ENCODE peak calls at places on chromosomes 7 and 10, in nine cellular contexts. O, G, X, Y, U, H, K, D and Z are unnamed samples.

GRCh38 chr10:100186813-100187212 is 984 bp upstream of the ERLIN1 start:
- DNase-seq in H (no peak), U (no peak), K (peak; percentile 46), G (peak; percentile 43), O (no peak), D (no peak), X (no peak), Y (no peak), Z (no peak)

GRCh38 chr10:100340948-100341847 is 5.8 kb upstream of the SCD start:
- DNase-seq in G (no peak), O (no peak), Y (no peak), H (peak; percentile 80), U (no peak), X (peak; percentile 95), D (no peak), K (no peak), Z (no peak)

GRCh38 chr10:70786799-70787415 is 1.7 kb upstream of the TBATA start:
- DNase-seq in X (no peak), O (no peak), H (no peak), U (no peak), G (peak; percentile 14), Y (no peak), K (peak; percentile 39), D (no peak), Z (no peak)

GRCh38 chr7:157612009-157612663 is 275.3 kb downstream of the DNAJB6 start:
- DNase-seq in H (no peak), Y (no peak), G (no peak), U (no peak), O (no peak), K (no peak), X (no peak), D (no peak), Z (no peak)

GRCh38 chr10:99341860-99342517 is 12.8 kb downstream of the CNNM1 start:
- DNase-seq in H (no peak), O (no peak), D (no peak), Y (no peak), K (no peak), X (peak; percentile 63), G (no peak), U (no peak), Z (peak; percentile 68)

GRCh38 chr10:104300002-104300735 is 31.2 kb downstream of the GSTO2 start:
- DNase-seq in H (no peak), Y (no peak), X (no peak), D (no peak), U (no peak), G (no peak), O (no peak), K (no peak), Z (no peak)

GRCh38 chr7:36962367-36962766 is 238.1 kb upstream of the AOAH start:
- DNase-seq in Y (no peak), O (no peak), G (no peak), D (no peak), X (no peak), K (no peak), H (no peak), U (no peak), Z (no peak)

GRCh38 chr10:17035446-17035845 is 94.2 kb downstream of the CUBN start:
- DNase-seq in D (no peak), X (no peak), G (no peak), K (no peak), H (no peak), U (no peak), Y (no peak), O (no peak), Z (no peak)

GRCh38 chr7:90383879-90384278 is 19.4 kb upstream of the CLDN12 start:
- DNase-seq in H (no peak), U (no peak), D (no peak), X (no peak), K (no peak), Y (no peak), G (no peak), O (no peak), Z (no peak)

GRCh38 chr7:142533920-142534319 is 215.4 kb upstream of the PRSS1 start:
- DNase-seq in G (no peak), X (no peak), K (no peak), H (no peak), O (no peak), U (no peak), Y (no peak), D (no peak), Z (no peak)

GRCh38 chr10:28181478-28182096 is 121.3 kb downstream of the MPP7 start:
- DNase-seq in O (no peak), X (no peak), G (no peak), Y (no peak), D (no peak), H (no peak), K (no peak), U (no peak), Z (no peak)

GRCh38 chr7:155361947-155362346 is 64.3 kb downstream of the INSIG1 start:
- DNase-seq in Y (no peak), X (no peak), K (no peak), G (no peak), D (peak; percentile 35), H (no peak), U (no peak), O (no peak), Z (no peak)

GRCh38 chr10:45575966-45576597 is 96.5 kb downstream of the ZFAND4 start:
- DNase-seq in D (no peak), G (no peak), U (no peak), K (no peak), O (no peak), X (no peak), Y (no peak), H (no peak), Z (no peak)

GRCh38 chr7:148893071-148893470 is 9.0 kb upstream of the EZH2 start:
- DNase-seq in G (no peak), O (no peak), U (no peak), Y (no peak), D (no peak), X (no peak), K (no peak), H (no peak), Z (no peak)

GRCh38 chr7:1108264-1108920 is 20.5 kb downstream of the GPER1 start:
- DNase-seq in O (no peak), K (no peak), D (no peak), H (no peak), X (no peak), Y (no peak), G (no peak), U (no peak), Z (no peak)

GRCh38 chr7:149626972-149627371 is 129.4 kb upstream of the ZNF746 start:
- DNase-seq in X (no peak), H (no peak), U (no peak), D (no peak), O (no peak), G (no peak), Y (no peak), K (no peak), Z (peak; percentile 23)

GRCh38 chr10:83371696-83372490 is 767.4 kb upstream of the GHITM start:
- DNase-seq in K (no peak), U (no peak), H (no peak), X (no peak), Y (no peak), O (no peak), G (no peak), D (no peak), Z (no peak)

GRCh38 chr7:147249956-147250355 is 1133.4 kb downstream of the CNTNAP2 start:
- DNase-seq in H (no peak), X (no peak), G (no peak), U (no peak), O (no peak), K (no peak), D (no peak), Y (no peak), Z (no peak)

GRCh38 chr7:64098-64521 is 128.3 kb upstream of the FAM20C start:
- DNase-seq in G (peak; percentile 50), O (no peak), U (no peak), D (no peak), Y (no peak), K (peak; percentile 51), H (peak; percentile 37), X (peak; percentile 86), Z (peak; percentile 60)

GRCh38 chr7:65971021-65971420 is 11.0 kb downstream of the GUSB start:
- DNase-seq in H (no peak), O (no peak), D (peak; percentile 57), K (no peak), U (no peak), X (no peak), G (no peak), Y (no peak), Z (no peak)

GRCh38 chr7:99083068-99083651 is 60.7 kb downstream of the SMURF1 start:
- DNase-seq in K (no peak), U (no peak), X (no peak), O (no peak), D (no peak), G (no peak), H (no peak), Y (no peak), Z (no peak)

GRCh38 chr7:960269-960871 is 5.9 kb upstream of the ADAP1 start:
- DNase-seq in G (no peak), O (no peak), D (no peak), Y (no peak), X (no peak), K (no peak), U (no peak), H (no peak), Z (no peak)

GRCh38 chr7:75906991-75907667 is 7.8 kb upstream of the POR start:
- DNase-seq in G (no peak), H (no peak), Y (no peak), U (no peak), D (no peak), X (no peak), K (no peak), O (no peak), Z (no peak)

GRCh38 chr10:44873156-44873555 is 38.0 kb upstream of the TMEM72 start:
- DNase-seq in O (no peak), D (no peak), Y (no peak), X (no peak), U (no peak), G (no peak), K (no peak), H (no peak), Z (no peak)

GRCh38 chr7:107396990-107397389 is 72.9 kb upstream of the GPR22 start:
- DNase-seq in U (no peak), Y (no peak), X (no peak), H (no peak), D (no peak), K (no peak), O (no peak), G (no peak), Z (peak; percentile 28)

GRCh38 chr10:35493196-35494118 is 111.7 kb upstream of the GJD4 start:
- DNase-seq in X (no peak), K (no peak), G (no peak), H (no peak), O (no peak), U (no peak), D (no peak), Y (no peak), Z (no peak)

GRCh38 chr7:152459724-152460251 is 24.0 kb upstream of the KMT2C start:
- DNase-seq in U (no peak), G (peak; percentile 94), Y (no peak), H (peak; percentile 26), O (no peak), K (no peak), D (no peak), X (peak; percentile 60), Z (no peak)

GRCh38 chr7:30572212-30572839 is 22.4 kb upstream of the GARS1 start:
- DNase-seq in D (no peak), X (no peak), H (no peak), U (no peak), K (no peak), G (no peak), Y (no peak), O (no peak), Z (no peak)

GRCh38 chr7:15309891-15310290 is 251.9 kb downstream of the AGMO start:
- DNase-seq in U (no peak), K (no peak), G (no peak), X (peak; percentile 27), D (no peak), Y (no peak), O (no peak), H (no peak), Z (no peak)

GRCh38 chr7:6416516-6417145 is 31.1 kb downstream of the DAGLB start:
- DNase-seq in X (no peak), H (no peak), U (no peak), Y (no peak), K (no peak), D (no peak), O (no peak), G (no peak), Z (no peak)

GRCh38 chr10:69470463-69471163 is 19.3 kb downstream of the TSPAN15 start:
- DNase-seq in D (no peak), X (no peak), G (no peak), K (no peak), H (no peak), O (no peak), Y (no peak), U (no peak), Z (no peak)